ENCODE peak calls at places on chromosomes 3 and 15, in eight cellular contexts. One of them, this sample, is unnamed.

GRCh38 chr3:106573605-106574004 is 704.8 kb upstream of the CBLB start:
- DNase-seq in tibial artery: no peak
- DNase-seq in epithelial cell of proximal tubule: no peak
- DNase-seq in mammary epithelial cell: no peak
- DNase-seq in psoas muscle: no peak
- DNase-seq in fibroblast of mammary gland: no peak
- DNase-seq in neural progenitor cell: no peak
- DNase-seq in hepatocyte: no peak
- DNase-seq in this sample: no peak

GRCh38 chr15:56759450-56759845 is 26.1 kb upstream of the ZNF280D start:
- DNase-seq in mammary epithelial cell: peak; percentile 91
- DNase-seq in fibroblast of mammary gland: peak; percentile 97
- DNase-seq in psoas muscle: peak; percentile 44
- DNase-seq in neural progenitor cell: no peak
- DNase-seq in epithelial cell of proximal tubule: peak; percentile 25
- DNase-seq in hepatocyte: no peak
- DNase-seq in tibial artery: peak; percentile 73
- DNase-seq in this sample: peak; percentile 88

GRCh38 chr3:8885806-8886205 is 77.5 kb downstream of the RAD18 start:
- DNase-seq in mammary epithelial cell: no peak
- DNase-seq in neural progenitor cell: no peak
- DNase-seq in hepatocyte: no peak
- DNase-seq in psoas muscle: no peak
- DNase-seq in epithelial cell of proximal tubule: no peak
- DNase-seq in tibial artery: no peak
- DNase-seq in fibroblast of mammary gland: no peak
- DNase-seq in this sample: no peak

GRCh38 chr15:99962006-99962561 is 228.8 kb upstream of the LYSMD4 start:
- DNase-seq in psoas muscle: no peak
- DNase-seq in neural progenitor cell: no peak
- DNase-seq in fibroblast of mammary gland: no peak
- DNase-seq in mammary epithelial cell: no peak
- DNase-seq in tibial artery: no peak
- DNase-seq in hepatocyte: no peak
- DNase-seq in epithelial cell of proximal tubule: no peak
- DNase-seq in this sample: no peak

GRCh38 chr3:104939196-104939595 is 427.5 kb upstream of the ALCAM start:
- DNase-seq in tibial artery: no peak
- DNase-seq in epithelial cell of proximal tubule: no peak
- DNase-seq in fibroblast of mammary gland: peak; percentile 35
- DNase-seq in mammary epithelial cell: no peak
- DNase-seq in psoas muscle: no peak
- DNase-seq in hepatocyte: no peak
- DNase-seq in neural progenitor cell: no peak
- DNase-seq in this sample: peak; percentile 29

GRCh38 chr15:92631721-92632120 is 23.9 kb downstream of the FAM174B start:
- DNase-seq in epithelial cell of proximal tubule: no peak
- DNase-seq in fibroblast of mammary gland: no peak
- DNase-seq in tibial artery: no peak
- DNase-seq in neural progenitor cell: no peak
- DNase-seq in psoas muscle: no peak
- DNase-seq in mammary epithelial cell: no peak
- DNase-seq in hepatocyte: no peak
- DNase-seq in this sample: no peak

GRCh38 chr3:133835418-133835743 is 29.8 kb downstream of the SRPRB start:
- DNase-seq in epithelial cell of proximal tubule: no peak
- DNase-seq in fibroblast of mammary gland: no peak
- DNase-seq in hepatocyte: no peak
- DNase-seq in tibial artery: no peak
- DNase-seq in neural progenitor cell: no peak
- DNase-seq in psoas muscle: no peak
- DNase-seq in mammary epithelial cell: no peak
- DNase-seq in this sample: no peak

GRCh38 chr15:99082798-99083197 is 22.1 kb upstream of the SYNM start:
- DNase-seq in fibroblast of mammary gland: no peak
- DNase-seq in tibial artery: no peak
- DNase-seq in epithelial cell of proximal tubule: no peak
- DNase-seq in hepatocyte: no peak
- DNase-seq in psoas muscle: no peak
- DNase-seq in mammary epithelial cell: no peak
- DNase-seq in neural progenitor cell: no peak
- DNase-seq in this sample: no peak

GRCh38 chr3:69092030-69092513 is 7.3 kb downstream of the ARL6IP5 start:
- DNase-seq in epithelial cell of proximal tubule: no peak
- DNase-seq in neural progenitor cell: peak; percentile 46
- DNase-seq in tibial artery: no peak
- DNase-seq in hepatocyte: no peak
- DNase-seq in psoas muscle: no peak
- DNase-seq in fibroblast of mammary gland: no peak
- DNase-seq in mammary epithelial cell: no peak
- DNase-seq in this sample: no peak

GRCh38 chr15:38299216-38299615 is 46.6 kb downstream of the SPRED1 start:
- DNase-seq in mammary epithelial cell: no peak
- DNase-seq in psoas muscle: no peak
- DNase-seq in hepatocyte: no peak
- DNase-seq in epithelial cell of proximal tubule: no peak
- DNase-seq in fibroblast of mammary gland: peak; percentile 91
- DNase-seq in tibial artery: no peak
- DNase-seq in neural progenitor cell: no peak
- DNase-seq in this sample: peak; percentile 59

GRCh38 chr15:27082019-27082418 is 111.0 kb downstream of the GABRG3 start:
- DNase-seq in psoas muscle: no peak
- DNase-seq in hepatocyte: no peak
- DNase-seq in epithelial cell of proximal tubule: no peak
- DNase-seq in fibroblast of mammary gland: no peak
- DNase-seq in neural progenitor cell: no peak
- DNase-seq in mammary epithelial cell: no peak
- DNase-seq in tibial artery: no peak
- DNase-seq in this sample: no peak

GRCh38 chr15:27082526-27082925 is 111.5 kb downstream of the GABRG3 start:
- DNase-seq in epithelial cell of proximal tubule: no peak
- DNase-seq in tibial artery: no peak
- DNase-seq in neural progenitor cell: no peak
- DNase-seq in fibroblast of mammary gland: no peak
- DNase-seq in hepatocyte: no peak
- DNase-seq in mammary epithelial cell: no peak
- DNase-seq in psoas muscle: no peak
- DNase-seq in this sample: no peak

GRCh38 chr15:27074179-27074578 is 103.2 kb downstream of the GABRG3 start:
- DNase-seq in hepatocyte: no peak
- DNase-seq in epithelial cell of proximal tubule: no peak
- DNase-seq in fibroblast of mammary gland: no peak
- DNase-seq in neural progenitor cell: no peak
- DNase-seq in mammary epithelial cell: no peak
- DNase-seq in psoas muscle: no peak
- DNase-seq in tibial artery: no peak
- DNase-seq in this sample: no peak

DNA sequence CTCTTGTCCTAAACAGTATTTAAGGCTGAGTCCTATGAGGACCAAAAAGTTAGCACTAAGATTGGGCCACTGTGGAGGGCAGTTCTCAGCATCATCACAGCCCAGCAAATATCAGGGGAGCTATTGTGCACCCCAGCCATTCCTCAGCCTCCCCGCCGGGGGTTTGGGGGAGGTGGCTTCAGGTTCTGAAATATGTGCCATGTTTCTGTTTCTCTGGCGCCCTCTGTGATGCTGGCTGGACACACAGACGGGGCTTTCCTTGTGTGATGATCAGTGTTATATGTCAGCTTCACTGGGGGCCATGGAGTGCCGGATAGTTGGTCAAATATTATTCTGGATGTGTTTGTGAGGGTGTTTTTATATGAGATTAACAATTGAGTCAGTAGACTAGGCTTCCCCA is 106.8 kb downstream of the GABRG3 start:
- DNase-seq in epithelial cell of proximal tubule: no peak
- DNase-seq in psoas muscle: no peak
- DNase-seq in hepatocyte: no peak
- DNase-seq in fibroblast of mammary gland: no peak
- DNase-seq in neural progenitor cell: no peak
- DNase-seq in tibial artery: no peak
- DNase-seq in mammary epithelial cell: no peak
- DNase-seq in this sample: no peak
- TF ChIP-seq CTCF in epithelial cell of proximal tubule: no peak
- TF ChIP-seq CTCF in psoas muscle: no peak
- TF ChIP-seq CTCF in hepatocyte: no peak
- TF ChIP-seq CTCF in fibroblast of mammary gland: no peak
- TF ChIP-seq CTCF in neural progenitor cell: peak; percentile 22
- TF ChIP-seq CTCF in tibial artery: no peak
- TF ChIP-seq CTCF in mammary epithelial cell: no peak
- TF ChIP-seq CTCF in this sample: no peak

GRCh38 chr15:75821946-75822345 is 21.3 kb upstream of the UBE2Q2 start:
- DNase-seq in fibroblast of mammary gland: no peak
- DNase-seq in neural progenitor cell: no peak
- DNase-seq in epithelial cell of proximal tubule: no peak
- DNase-seq in tibial artery: no peak
- DNase-seq in hepatocyte: no peak
- DNase-seq in psoas muscle: no peak
- DNase-seq in mammary epithelial cell: peak; percentile 32
- DNase-seq in this sample: no peak

GRCh38 chr15:75820206-75820605 is 23.0 kb upstream of the UBE2Q2 start:
- DNase-seq in tibial artery: no peak
- DNase-seq in hepatocyte: no peak
- DNase-seq in mammary epithelial cell: no peak
- DNase-seq in epithelial cell of proximal tubule: no peak
- DNase-seq in fibroblast of mammary gland: no peak
- DNase-seq in psoas muscle: no peak
- DNase-seq in neural progenitor cell: no peak
- DNase-seq in this sample: no peak

GRCh38 chr15:75814794-75815193 is 28.5 kb upstream of the UBE2Q2 start:
- DNase-seq in neural progenitor cell: no peak
- DNase-seq in mammary epithelial cell: no peak
- DNase-seq in fibroblast of mammary gland: no peak
- DNase-seq in psoas muscle: no peak
- DNase-seq in tibial artery: no peak
- DNase-seq in epithelial cell of proximal tubule: no peak
- DNase-seq in hepatocyte: no peak
- DNase-seq in this sample: no peak

GRCh38 chr15:75815811-75816719 is 27.2 kb upstream of the UBE2Q2 start:
- DNase-seq in hepatocyte: no peak
- DNase-seq in mammary epithelial cell: no peak
- DNase-seq in psoas muscle: no peak
- DNase-seq in tibial artery: no peak
- DNase-seq in neural progenitor cell: no peak
- DNase-seq in fibroblast of mammary gland: peak; percentile 63
- DNase-seq in epithelial cell of proximal tubule: no peak
- DNase-seq in this sample: peak; percentile 46

GRCh38 chr15:75817151-75817935 is 25.9 kb upstream of the UBE2Q2 start:
- DNase-seq in hepatocyte: no peak
- DNase-seq in fibroblast of mammary gland: peak; percentile 43
- DNase-seq in psoas muscle: no peak
- DNase-seq in neural progenitor cell: no peak
- DNase-seq in tibial artery: no peak
- DNase-seq in epithelial cell of proximal tubule: no peak
- DNase-seq in mammary epithelial cell: no peak
- DNase-seq in this sample: peak; percentile 71
- H3K4me3 ChIP-seq in hepatocyte: no peak overlapping the region
- H3K4me3 ChIP-seq in fibroblast of mammary gland: no peak overlapping the region
- H3K4me3 ChIP-seq in psoas muscle: peak overlapping the region; percentile 44
- H3K4me3 ChIP-seq in neural progenitor cell: no peak overlapping the region
- H3K4me3 ChIP-seq in tibial artery: peak overlapping the region; percentile 17
- H3K4me3 ChIP-seq in epithelial cell of proximal tubule: no peak overlapping the region
- H3K4me3 ChIP-seq in mammary epithelial cell: no peak overlapping the region
- H3K4me3 ChIP-seq in this sample: no peak overlapping the region

DNA sequence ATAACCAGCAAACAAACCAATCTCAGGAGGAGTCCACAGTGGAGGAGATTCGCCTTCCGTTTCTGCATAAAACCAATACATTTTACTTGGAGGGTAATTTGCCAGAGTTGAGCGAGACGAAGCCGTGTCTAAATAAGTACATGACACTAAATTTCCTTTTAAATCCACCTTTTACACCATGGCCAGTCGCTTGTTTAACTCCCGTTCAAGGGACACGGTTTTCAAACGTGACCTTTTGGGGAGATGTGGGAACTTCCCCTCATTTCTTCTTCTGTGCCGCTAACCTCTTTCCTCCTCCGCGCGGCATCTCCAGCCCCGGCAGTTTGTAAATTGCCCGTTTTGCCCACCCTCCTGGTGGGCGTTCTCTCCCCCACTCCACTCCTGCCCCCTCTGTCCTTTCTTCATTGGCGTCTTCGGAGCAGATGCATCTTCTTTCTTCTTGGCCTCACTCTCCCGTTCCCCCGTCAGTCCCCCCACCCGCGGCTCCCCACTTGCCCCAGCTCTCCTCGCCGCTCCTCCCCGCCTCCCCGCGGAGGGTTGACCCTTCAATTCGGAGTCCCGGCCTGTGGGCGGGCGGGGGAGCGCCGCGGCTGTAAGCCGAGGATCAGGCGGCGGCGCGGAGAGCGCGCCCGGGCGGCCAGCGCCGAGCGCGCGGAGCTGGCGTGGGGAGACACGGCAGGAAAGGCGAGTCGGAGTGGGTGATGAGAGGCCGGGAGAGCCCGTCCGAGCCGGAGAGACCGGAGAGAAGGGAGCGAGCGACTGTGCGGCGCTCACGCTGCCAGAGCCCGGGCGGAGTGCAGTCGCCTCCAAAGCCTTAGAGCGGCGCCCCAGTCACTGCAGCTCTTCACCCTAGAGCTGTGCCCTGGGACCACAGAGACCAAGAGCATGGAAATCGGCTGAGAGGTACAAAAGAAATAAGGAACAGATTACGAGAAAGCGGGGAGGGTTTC is at the start of gene NLGN1:
- DNase-seq in psoas muscle: peak; percentile 68
- DNase-seq in tibial artery: peak; percentile 69
- DNase-seq in epithelial cell of proximal tubule: no peak
- DNase-seq in neural progenitor cell: peak; percentile 86
- DNase-seq in mammary epithelial cell: peak; percentile 1
- DNase-seq in fibroblast of mammary gland: peak; percentile 61
- DNase-seq in hepatocyte: peak; percentile 88
- DNase-seq in this sample: peak; percentile 65
- TF ChIP-seq CTCF in psoas muscle: no peak
- TF ChIP-seq CTCF in tibial artery: peak; percentile 25
- TF ChIP-seq CTCF in epithelial cell of proximal tubule: peak; percentile 41
- TF ChIP-seq CTCF in neural progenitor cell: peak; percentile 44
- TF ChIP-seq CTCF in mammary epithelial cell: no peak
- TF ChIP-seq CTCF in fibroblast of mammary gland: peak; percentile 15
- TF ChIP-seq CTCF in hepatocyte: peak; percentile 36
- TF ChIP-seq CTCF in this sample: peak; percentile 32

GRCh38 chr3:46114324-46114988 is 87.2 kb upstream of the XCR1 start:
- DNase-seq in mammary epithelial cell: peak; percentile 76
- DNase-seq in psoas muscle: no peak
- DNase-seq in fibroblast of mammary gland: peak; percentile 87
- DNase-seq in hepatocyte: no peak
- DNase-seq in neural progenitor cell: no peak
- DNase-seq in tibial artery: no peak
- DNase-seq in epithelial cell of proximal tubule: peak; percentile 93
- DNase-seq in this sample: peak; percentile 78

GRCh38 chr3:46112296-46112695 is 85.0 kb upstream of the XCR1 start:
- DNase-seq in epithelial cell of proximal tubule: no peak
- DNase-seq in fibroblast of mammary gland: peak; percentile 62
- DNase-seq in hepatocyte: no peak
- DNase-seq in neural progenitor cell: no peak
- DNase-seq in psoas muscle: no peak
- DNase-seq in tibial artery: no peak
- DNase-seq in mammary epithelial cell: peak; percentile 91
- DNase-seq in this sample: no peak

GRCh38 chr3:46110701-46111493 is 83.6 kb upstream of the XCR1 start:
- DNase-seq in psoas muscle: no peak
- DNase-seq in mammary epithelial cell: peak; percentile 86
- DNase-seq in fibroblast of mammary gland: peak; percentile 93
- DNase-seq in tibial artery: peak; percentile 44
- DNase-seq in neural progenitor cell: no peak
- DNase-seq in hepatocyte: peak; percentile 51
- DNase-seq in epithelial cell of proximal tubule: peak; percentile 94
- DNase-seq in this sample: peak; percentile 87

GRCh38 chr3:46112984-46113383 is 85.7 kb upstream of the XCR1 start:
- DNase-seq in hepatocyte: no peak
- DNase-seq in epithelial cell of proximal tubule: no peak
- DNase-seq in psoas muscle: no peak
- DNase-seq in fibroblast of mammary gland: peak; percentile 60
- DNase-seq in mammary epithelial cell: peak; percentile 48
- DNase-seq in neural progenitor cell: no peak
- DNase-seq in tibial artery: no peak
- DNase-seq in this sample: no peak

GRCh38 chr3:46113608-46114007 is 86.3 kb upstream of the XCR1 start:
- DNase-seq in psoas muscle: no peak
- DNase-seq in neural progenitor cell: no peak
- DNase-seq in epithelial cell of proximal tubule: no peak
- DNase-seq in fibroblast of mammary gland: no peak
- DNase-seq in tibial artery: no peak
- DNase-seq in hepatocyte: no peak
- DNase-seq in mammary epithelial cell: peak; percentile 57
- DNase-seq in this sample: peak; percentile 16
- H3K4me3 ChIP-seq in psoas muscle: no peak overlapping the region
- H3K4me3 ChIP-seq in neural progenitor cell: no peak overlapping the region
- H3K4me3 ChIP-seq in epithelial cell of proximal tubule: no peak overlapping the region
- H3K4me3 ChIP-seq in fibroblast of mammary gland: no peak overlapping the region
- H3K4me3 ChIP-seq in tibial artery: no peak overlapping the region
- H3K4me3 ChIP-seq in hepatocyte: no peak overlapping the region
- H3K4me3 ChIP-seq in mammary epithelial cell: no peak overlapping the region
- H3K4me3 ChIP-seq in this sample: no peak overlapping the region